ENCODE peak calls at places on chromosomes 1 and 21, in eight cellular contexts. One of them, this sample, is unnamed.

GRCh38 chr1:96072021-96072420 is 649.6 kb upstream of the PTBP2 start:
- DNase-seq in EL: no peak
- DNase-seq in T-helper 1 cell: no peak
- DNase-seq in prostate gland: no peak
- DNase-seq in CD4-positive, CD25-positive, alpha-beta regulatory T cell: no peak
- DNase-seq in OCI-M1: no peak
- DNase-seq in AG09319: no peak
- DNase-seq in AML-193: no peak
- DNase-seq in this sample: no peak

GRCh38 chr1:114986286-114986685 is 43.3 kb upstream of the TSHB start:
- DNase-seq in CD4-positive, CD25-positive, alpha-beta regulatory T cell: no peak
- DNase-seq in T-helper 1 cell: no peak
- DNase-seq in AML-193: no peak
- DNase-seq in OCI-M1: no peak
- DNase-seq in AG09319: no peak
- DNase-seq in prostate gland: no peak
- DNase-seq in EL: no peak
- DNase-seq in this sample: no peak

GRCh38 chr1:223135176-223135575 is 7.9 kb downstream of the TLR5 start:
- DNase-seq in AG09319: no peak
- DNase-seq in EL: peak; percentile 76
- DNase-seq in AML-193: no peak
- DNase-seq in CD4-positive, CD25-positive, alpha-beta regulatory T cell: no peak
- DNase-seq in OCI-M1: no peak
- DNase-seq in prostate gland: peak; percentile 29
- DNase-seq in T-helper 1 cell: no peak
- DNase-seq in this sample: no peak

GRCh38 chr1:202964755-202965440 is 2.2 kb downstream of the CYB5R1 start:
- DNase-seq in AML-193: no peak
- DNase-seq in AG09319: no peak
- DNase-seq in EL: peak; percentile 45
- DNase-seq in T-helper 1 cell: no peak
- DNase-seq in CD4-positive, CD25-positive, alpha-beta regulatory T cell: no peak
- DNase-seq in OCI-M1: no peak
- DNase-seq in prostate gland: no peak
- DNase-seq in this sample: peak; percentile 53

GRCh38 chr21:44439211-44439600 is 16.1 kb upstream of the LRRC3 start:
- DNase-seq in CD4-positive, CD25-positive, alpha-beta regulatory T cell: no peak
- DNase-seq in AML-193: no peak
- DNase-seq in T-helper 1 cell: no peak
- DNase-seq in OCI-M1: no peak
- DNase-seq in EL: no peak
- DNase-seq in AG09319: no peak
- DNase-seq in prostate gland: no peak
- DNase-seq in this sample: no peak

GRCh38 chr1:203454986-203455471 is 20.6 kb upstream of the PRELP start:
- DNase-seq in T-helper 1 cell: no peak
- DNase-seq in CD4-positive, CD25-positive, alpha-beta regulatory T cell: no peak
- DNase-seq in OCI-M1: no peak
- DNase-seq in EL: peak; percentile 36
- DNase-seq in AG09319: no peak
- DNase-seq in prostate gland: no peak
- DNase-seq in AML-193: no peak
- DNase-seq in this sample: no peak

GRCh38 chr1:58409826-58410225 is 136.7 kb downstream of the OMA1 start:
- DNase-seq in EL: peak; percentile 87
- DNase-seq in T-helper 1 cell: no peak
- DNase-seq in prostate gland: peak; percentile 5
- DNase-seq in AML-193: no peak
- DNase-seq in AG09319: no peak
- DNase-seq in OCI-M1: no peak
- DNase-seq in CD4-positive, CD25-positive, alpha-beta regulatory T cell: no peak
- DNase-seq in this sample: no peak

GRCh38 chr1:157247005-157247763 is 109.0 kb upstream of the ETV3 start:
- DNase-seq in T-helper 1 cell: no peak
- DNase-seq in CD4-positive, CD25-positive, alpha-beta regulatory T cell: no peak
- DNase-seq in AML-193: no peak
- DNase-seq in AG09319: no peak
- DNase-seq in EL: no peak
- DNase-seq in OCI-M1: no peak
- DNase-seq in prostate gland: no peak
- DNase-seq in this sample: peak; percentile 85

GRCh38 chr1:93591833-93592635 is 89.6 kb downstream of the BCAR3 start:
- DNase-seq in prostate gland: peak; percentile 42
- DNase-seq in EL: no peak
- DNase-seq in T-helper 1 cell: no peak
- DNase-seq in OCI-M1: no peak
- DNase-seq in AML-193: no peak
- DNase-seq in AG09319: no peak
- DNase-seq in CD4-positive, CD25-positive, alpha-beta regulatory T cell: no peak
- DNase-seq in this sample: no peak

GRCh38 chr1:94927405-94928175 is 680 bp upstream of the CNN3 start:
- DNase-seq in CD4-positive, CD25-positive, alpha-beta regulatory T cell: no peak
- DNase-seq in AG09319: no peak
- DNase-seq in T-helper 1 cell: no peak
- DNase-seq in OCI-M1: no peak
- DNase-seq in EL: peak; percentile 46
- DNase-seq in AML-193: no peak
- DNase-seq in prostate gland: peak; percentile 25
- DNase-seq in this sample: peak; percentile 19

GRCh38 chr1:15771836-15772516 is 13.4 kb downstream of the FBLIM1 start:
- DNase-seq in EL: no peak
- DNase-seq in prostate gland: no peak
- DNase-seq in T-helper 1 cell: no peak
- DNase-seq in CD4-positive, CD25-positive, alpha-beta regulatory T cell: no peak
- DNase-seq in OCI-M1: no peak
- DNase-seq in AML-193: no peak
- DNase-seq in AG09319: no peak
- DNase-seq in this sample: no peak

GRCh38 chr1:224506141-224506814 is 71.7 kb upstream of the WDR26 start:
- DNase-seq in CD4-positive, CD25-positive, alpha-beta regulatory T cell: no peak
- DNase-seq in OCI-M1: no peak
- DNase-seq in AML-193: no peak
- DNase-seq in AG09319: no peak
- DNase-seq in EL: peak; percentile 33
- DNase-seq in T-helper 1 cell: no peak
- DNase-seq in prostate gland: peak; percentile 37
- DNase-seq in this sample: peak; percentile 24

GRCh38 chr21:37551406-37552355 is 185.1 kb downstream of the DYRK1A start:
- DNase-seq in prostate gland: no peak
- DNase-seq in AG09319: no peak
- DNase-seq in T-helper 1 cell: no peak
- DNase-seq in EL: no peak
- DNase-seq in AML-193: no peak
- DNase-seq in OCI-M1: no peak
- DNase-seq in CD4-positive, CD25-positive, alpha-beta regulatory T cell: no peak
- DNase-seq in this sample: no peak

This sample was measured in trophoblast cell.